ENCODE peak calls at places on chromosomes 2 and 18, in nine cellular contexts. P, X, O, D, M, Q, T, Y and H are unnamed samples.

GRCh38 chr2:98903767-98904485 is 32.1 kb downstream of the CRACDL start:
- DNase-seq in P (no peak), Y (no peak), D (no peak), Q (no peak), T (no peak), O (no peak), M (no peak), X (no peak), H (no peak)

GRCh38 chr18:76658627-76659026 is 163.6 kb upstream of the ZNF516 start:
- DNase-seq in D (no peak), Y (no peak), T (no peak), M (no peak), O (no peak), Q (no peak), P (no peak), X (no peak), H (no peak)

GRCh38 chr18:31739651-31740050 is 21.0 kb downstream of the SLC25A52 start:
- DNase-seq in D (no peak), Q (no peak), Y (no peak), P (no peak), X (no peak), T (no peak), M (no peak), O (no peak), H (no peak)

GRCh38 chr18:59609654-59610053 is 87.6 kb downstream of the CCBE1 start:
- DNase-seq in Y (no peak), Q (no peak), T (no peak), P (no peak), O (no peak), M (no peak), D (no peak), X (no peak), H (no peak)

GRCh38 chr2:191833356-191833755 is 13.5 kb downstream of the CAVIN2 start:
- DNase-seq in T (no peak), O (no peak), Y (no peak), Q (no peak), X (no peak), D (no peak), P (no peak), M (no peak), H (no peak)

GRCh38 chr2:113709022-113709421 is 47.4 kb downstream of the SLC35F5 start:
- DNase-seq in Q (no peak), P (no peak), O (no peak), M (no peak), X (no peak), Y (no peak), D (no peak), T (no peak), H (no peak)

GRCh38 chr2:228447266-228447915 is 265.9 kb upstream of the SPHKAP start:
- DNase-seq in T (no peak), X (no peak), Y (no peak), O (no peak), D (no peak), M (no peak), Q (no peak), P (no peak), H (no peak)

GRCh38 chr2:159146930-159147666 is 139.4 kb downstream of the WDSUB1 start:
- DNase-seq in T (no peak), D (no peak), O (no peak), Q (no peak), Y (no peak), M (peak), X (no peak), P (no peak), H (no peak)

GRCh38 chr2:70959271-70959761 is 19.1 kb upstream of the ANKRD53 start:
- DNase-seq in T (no peak), X (no peak), Y (no peak), O (no peak), D (no peak), M (no peak), Q (no peak), P (no peak), H (no peak)

GRCh38 chr18:13126966-13127598 is 91.5 kb upstream of the LDLRAD4 start:
- DNase-seq in X (no peak), D (no peak), Q (no peak), T (no peak), Y (no peak), P (no peak), O (no peak), M (no peak), H (no peak)

GRCh38 chr2:39621596-39621995 is 44.1 kb upstream of the TMEM178A start:
- DNase-seq in O (no peak), D (no peak), T (no peak), Q (no peak), X (no peak), P (no peak), M (no peak), Y (no peak), H (no peak)

GRCh38 chr2:88639865-88640264 is 12.6 kb upstream of the EIF2AK3 start:
- DNase-seq in D (no peak), T (no peak), O (no peak), Y (no peak), X (no peak), Q (no peak), P (no peak), M (no peak), H (no peak)

GRCh38 chr2:228731517-228731916 is 539.6 kb downstream of the PID1 start:
- DNase-seq in P (no peak), D (no peak), Q (no peak), Y (no peak), X (no peak), O (no peak), T (no peak), M (no peak), H (no peak)

GRCh38 chr18:74219056-74219455 is 70.7 kb downstream of the TIMM21 start:
- DNase-seq in O (no peak), D (no peak), P (no peak), Q (no peak), T (no peak), Y (no peak), M (no peak), X (no peak), H (no peak)

GRCh38 chr2:12704378-12704777 is 12.4 kb upstream of the TRIB2 start:
- DNase-seq in T (no peak), Q (no peak), P (no peak), O (no peak), Y (no peak), D (no peak), X (no peak), M (no peak), H (no peak)

GRCh38 chr2:136378712-136379595 is 261.0 kb upstream of the CXCR4 start:
- DNase-seq in X (peak), Q (peak), T (peak), D (no peak), M (peak), Y (peak), P (no peak), O (peak), H (peak)

GRCh38 chr2:113113794-113114193 is 13.6 kb upstream of the IL1RN start:
- DNase-seq in O (no peak), Q (no peak), X (no peak), Y (no peak), T (no peak), D (no peak), P (no peak), M (no peak), H (no peak)

GRCh38 chr2:84963692-84964405 is 7.1 kb upstream of the KCMF1 start:
- DNase-seq in P (no peak), M (no peak), O (no peak), D (no peak), Y (no peak), X (peak), Q (peak), T (no peak), H (no peak)

GRCh38 chr2:74052732-74053712 is 68.3 kb downstream of the TET3 start:
- DNase-seq in X (no peak), Y (no peak), Q (no peak), O (no peak), P (no peak), M (no peak), D (no peak), T (no peak), H (no peak)

GRCh38 chr18:64100136-64100922 is 48.6 kb downstream of the LINC00305 start:
- DNase-seq in Q (no peak), Y (no peak), P (no peak), T (no peak), D (no peak), X (no peak), M (no peak), O (no peak), H (no peak)

GRCh38 chr18:55048892-55049291 is 89.6 kb upstream of the CCDC68 start:
- DNase-seq in X (no peak), D (no peak), Y (no peak), M (no peak), T (no peak), P (no peak), Q (peak), O (no peak), H (no peak)

GRCh38 chr2:171316220-171316619 is 117.6 kb downstream of the METTL8 start:
- DNase-seq in X (no peak), Y (no peak), O (no peak), T (no peak), P (no peak), Q (no peak), M (no peak), D (no peak), H (no peak)

GRCh38 chr2:35454966-35455638 is 900.5 kb upstream of the CRIM1 start:
- DNase-seq in Y (no peak), Q (peak), T (no peak), X (no peak), D (no peak), O (no peak), P (no peak), M (peak), H (no peak)

GRCh38 chr2:239934571-239935171 is 90.5 kb downstream of the NDUFA10 start:
- DNase-seq in O (no peak), M (peak), X (peak), Q (peak), D (peak), Y (peak), T (peak), P (no peak), H (peak)

GRCh38 chr2:63300835-63301234 is 250.2 kb downstream of the OTX1 start:
- DNase-seq in M (peak), Q (peak), X (peak), P (no peak), Y (no peak), T (no peak), D (no peak), O (no peak), H (no peak)

GRCh38 chr2:538646-539045 is 138.6 kb downstream of the TMEM18 start:
- DNase-seq in Q (no peak), X (no peak), D (no peak), M (no peak), P (no peak), T (no peak), Y (no peak), O (no peak), H (no peak)